ENCODE peak calls at places on chromosomes 13 and 19, in seven cellular contexts. T is neuronal stem cell, C is IMR-90, L is H9, J is mesenchymal stem cell, V is H1, K is trophoblast cell. U is an unnamed sample.

GRCh38 chr19:50465986-50466771 is 10.1 kb upstream of the EMC10 start:
- DNase-seq in T (no peak), C (no peak), L (peak), J (peak), V (no peak), K (peak), U (peak)

GRCh38 chr19:7242601-7243258 is 51.5 kb downstream of the INSR start:
- DNase-seq in T (no peak), C (peak), L (no peak), J (peak), V (no peak), K (peak), U (no peak)

GRCh38 chr13:51041126-51041525 is 69.9 kb downstream of the C13orf42 start:
- DNase-seq in T (no peak), C (no peak), L (no peak), J (no peak), V (no peak), K (peak), U (no peak)

GRCh38 chr13:95643009-95643408 is 1.5 kb downstream of the DZIP1 start:
- DNase-seq in T (no peak), C (no peak), L (no peak), J (peak), V (no peak), K (no peak), U (peak)

GRCh38 chr19:16067205-16067938 is 8.9 kb upstream of the TPM4 start:
- DNase-seq in T (no peak), C (peak), L (no peak), J (no peak), V (no peak), K (no peak), U (no peak)

GRCh38 chr19:55069137-55069858 is 6.3 kb upstream of the RDH13 start:
- DNase-seq in T (no peak), C (no peak), L (peak), J (peak), V (no peak), K (peak), U (peak)

GRCh38 chr13:49443327-49443688 is 556 bp downstream of the CAB39L start:
- DNase-seq in T (peak), C (peak), L (no peak), J (no peak), V (no peak), K (peak), U (no peak)

GRCh38 chr13:95698047-95698749 is 21.3 kb downstream of the DNAJC3 start:
- DNase-seq in T (no peak), C (peak), L (no peak), J (no peak), V (no peak), K (peak), U (peak)

GRCh38 chr13:33862006-33862405 is 44.1 kb downstream of the RFC3 start:
- DNase-seq in T (no peak), C (no peak), L (no peak), J (no peak), V (no peak), K (no peak), U (no peak)

GRCh38 chr13:52786747-52787146 is 47.1 kb upstream of the CNMD start:
- DNase-seq in T (no peak), C (no peak), L (no peak), J (no peak), V (no peak), K (no peak), U (no peak)

DNA sequence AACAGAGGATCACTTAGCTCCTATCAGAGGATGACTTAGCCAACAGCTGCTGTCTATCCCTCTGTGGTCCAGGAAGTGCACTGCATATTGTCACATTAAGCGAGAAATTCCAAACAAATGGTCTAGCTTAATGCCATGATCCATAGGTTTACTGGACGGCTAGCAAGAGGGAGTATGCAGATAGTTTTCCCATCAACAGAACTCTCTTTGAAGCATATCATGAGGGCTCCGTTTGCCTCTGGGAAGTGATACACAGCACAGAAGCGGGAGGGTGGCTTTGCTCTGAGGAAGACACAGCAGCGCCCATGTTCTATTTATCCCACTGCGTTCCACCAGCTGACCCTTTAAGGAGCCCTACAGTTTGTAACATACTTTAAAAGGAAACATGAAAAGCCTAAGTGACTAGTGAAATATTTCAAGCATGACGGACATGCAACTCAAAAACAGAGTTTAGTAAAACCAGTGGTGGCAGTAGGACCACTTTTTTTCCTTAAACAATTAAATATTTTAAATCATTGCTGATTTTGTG is 52.7 kb downstream of the COL4A1 start:
- DNase-seq in T (no peak), C (peak), L (no peak), J (peak), V (no peak), K (peak), U (no peak)
- H3K27ac ChIP-seq in T (no peak), C (peak), L (no peak), J (peak), V (no peak), K (peak), U (no peak)

DNA sequence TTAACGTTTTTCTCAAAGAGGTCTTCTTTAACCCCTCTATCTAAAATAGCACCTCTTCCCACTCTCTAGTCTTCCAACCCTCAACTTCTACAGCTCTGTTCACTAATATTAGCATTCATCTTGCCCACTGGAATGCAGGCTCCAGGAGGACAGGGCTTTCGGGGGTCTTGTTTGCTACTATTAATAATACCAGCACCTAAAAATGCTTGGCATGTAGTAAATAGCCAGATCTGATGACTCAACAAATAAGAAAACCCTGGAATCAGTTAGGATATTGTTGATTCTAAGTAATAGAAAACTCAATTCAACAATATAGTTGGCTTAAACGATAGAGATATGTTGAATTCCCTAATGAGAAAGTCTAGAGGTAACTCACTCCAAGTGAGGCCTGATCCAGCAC is 14.2 kb downstream of the DYRK1B start:
- DNase-seq in T (no peak), C (no peak), L (no peak), J (no peak), V (no peak), K (no peak), U (no peak)
- H3K23ac ChIP-seq in T (no peak), C (no peak), L (no peak), J (no peak), V (no peak), K (no peak), U (no peak)

GRCh38 chr13:105971312-105971711 is 564.1 kb downstream of the EFNB2 start:
- DNase-seq in T (no peak), C (no peak), L (peak), J (peak), V (no peak), K (no peak), U (peak)

GRCh38 chr13:105972306-105972721 is 563.1 kb downstream of the EFNB2 start:
- DNase-seq in T (no peak), C (no peak), L (no peak), J (no peak), V (no peak), K (peak), U (no peak)

GRCh38 chr13:105972811-105973590 is 562.5 kb downstream of the EFNB2 start:
- DNase-seq in T (no peak), C (no peak), L (no peak), J (no peak), V (no peak), K (peak), U (no peak)

GRCh38 chr13:105969761-105970160 is 565.7 kb downstream of the EFNB2 start:
- DNase-seq in T (no peak), C (no peak), L (no peak), J (peak), V (no peak), K (peak), U (no peak)

DNA sequence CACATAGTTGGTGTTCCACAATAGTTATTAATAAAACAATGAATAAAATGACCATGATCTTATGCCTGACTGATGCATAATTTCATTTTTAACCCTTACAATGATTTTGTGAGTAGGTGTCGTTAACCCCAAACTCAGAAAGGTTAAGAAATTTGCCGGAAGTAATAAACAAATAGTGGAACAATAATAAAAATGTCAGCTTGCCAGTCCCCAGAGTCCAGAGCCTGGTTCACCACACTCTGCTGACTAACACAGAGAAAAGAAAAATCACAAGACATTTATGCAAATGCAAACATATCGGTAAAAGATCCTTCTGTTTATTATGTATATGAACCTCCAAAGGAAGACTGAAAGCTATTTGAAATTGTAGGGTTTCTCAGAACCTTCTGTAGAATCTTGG is 563.7 kb downstream of the EFNB2 start:
- DNase-seq in T (no peak), C (no peak), L (no peak), J (peak), V (no peak), K (no peak), U (no peak)
- H3K27ac ChIP-seq in T (no peak), C (no peak), L (no peak), J (no peak), V (no peak), K (no peak), U (no peak)

GRCh38 chr19:52567921-52568320 is 2.2 kb upstream of the ZNF701 start:
- DNase-seq in T (no peak), C (no peak), L (no peak), J (no peak), V (no peak), K (peak), U (no peak)
- H3K23ac ChIP-seq in T (no peak), C (no peak), L (no peak), J (no peak), V (no peak), K (no peak), U (no peak)

GRCh38 chr19:3573858-3574637 is 1.3 kb downstream of the HMG20B start:
- DNase-seq in T (peak), C (peak), L (peak), J (peak), V (peak), K (peak), U (peak)
- H3K27ac ChIP-seq in T (no peak), C (no peak), L (no peak), J (no peak), V (no peak), K (no peak), U (no peak)

GRCh38 chr19:35861640-35862160 is 5.0 kb downstream of the KIRREL2 start:
- DNase-seq in T (no peak), C (no peak), L (no peak), J (no peak), V (no peak), K (no peak), U (no peak)
- H3K23ac ChIP-seq in T (peak), C (no peak), L (no peak), J (no peak), V (no peak), K (no peak), U (no peak)

GRCh38 chr19:38705197-38706019 is 38.9 kb downstream of the CAPN12 start:
- DNase-seq in T (no peak), C (no peak), L (no peak), J (no peak), V (no peak), K (no peak), U (no peak)
- H3K27ac ChIP-seq in T (no peak), C (no peak), L (no peak), J (peak), V (no peak), K (no peak), U (no peak)

DNA sequence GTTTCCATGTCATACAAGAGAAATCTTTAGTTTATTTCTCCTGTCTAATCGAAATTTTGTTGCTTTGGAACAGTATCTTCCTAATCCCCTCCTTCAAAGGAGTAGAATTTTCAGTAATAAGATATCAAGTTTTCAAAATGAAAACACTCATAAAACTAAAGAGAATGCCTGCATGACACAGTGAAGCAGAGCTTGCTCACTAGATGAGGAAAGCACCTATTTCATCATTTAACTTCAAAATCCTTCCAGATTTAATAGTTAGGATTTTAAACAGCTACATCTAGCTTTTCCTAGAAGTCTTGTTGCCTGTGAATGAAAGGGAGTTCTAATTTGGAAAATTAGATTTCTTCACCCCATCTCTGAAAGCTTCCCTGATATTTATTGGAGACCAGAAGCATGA is 80.8 kb downstream of the TNFSF11 start:
- DNase-seq in T (no peak), C (no peak), L (no peak), J (no peak), V (no peak), K (peak), U (no peak)
- H3K23ac ChIP-seq in T (no peak), C (no peak), L (no peak), J (no peak), V (no peak), K (no peak), U (no peak)

U was measured in mesendoderm.